ENCODE peak calls at places on chromosomes 3 and 15, in ten cellular contexts. Q is naive thymus-derived CD4-positive, alpha-beta T cell; W is IMR-90; H is brain microvascular endothelial cell; P is NT2/D1; D is upper lobe of right lung; X is ascending aorta; O is CD8-positive, alpha-beta memory T cell; N is colonic mucosa; R is left lung. S is an unnamed sample.

GRCh38 chr3:12117473-12117872 is 41.2 kb downstream of the TIMP4 start:
- DNase-seq in P (no peak), Q (no peak), O (no peak), H (no peak), W (no peak), N (no peak), R (no peak), D (no peak), X (no peak), S (no peak)

GRCh38 chr15:26892119-26892518 is 25.3 kb downstream of the GABRA5 start:
- DNase-seq in R (no peak), Q (no peak), D (no peak), H (no peak), N (no peak), O (no peak), X (no peak), P (no peak), W (no peak), S (no peak)

GRCh38 chr3:150528359-150528797 is 17.9 kb downstream of the SERP1 start:
- DNase-seq in R (no peak), P (no peak), Q (no peak), O (no peak), H (no peak), D (no peak), W (peak; percentile 52), X (no peak), N (no peak), S (peak; percentile 21)

GRCh38 chr15:61839541-61839940 is 220.7 kb downstream of the VPS13C start:
- DNase-seq in X (no peak), H (peak; percentile 50), R (no peak), Q (no peak), O (no peak), W (peak; percentile 20), D (no peak), P (no peak), N (no peak), S (no peak)

GRCh38 chr3:63933459-63933858 is 21.3 kb upstream of the SCAANT1 start:
- DNase-seq in N (no peak), Q (no peak), W (no peak), P (no peak), H (no peak), D (no peak), X (no peak), R (no peak), O (no peak), S (no peak)

GRCh38 chr15:33007295-33007855 is 187.1 kb downstream of the FMN1 start:
- DNase-seq in H (peak; percentile 82), X (no peak), W (peak; percentile 35), Q (no peak), R (no peak), O (no peak), D (no peak), N (no peak), P (peak; percentile 32), S (peak; percentile 40)

GRCh38 chr15:25331860-25332259 is 107.0 kb downstream of the UBE3A start:
- DNase-seq in O (no peak), H (no peak), R (no peak), Q (no peak), P (no peak), D (no peak), X (no peak), W (no peak), N (no peak), S (no peak)

GRCh38 chr3:126180477-126181397 is at the start of gene ALDH1L1:
- DNase-seq in N (peak; percentile 76), D (peak; percentile 80), Q (no peak), P (peak; percentile 33), W (peak; percentile 6), O (no peak), H (no peak), R (peak; percentile 64), X (peak; percentile 96), S (peak; percentile 66)

GRCh38 chr3:43259626-43260025 is 26.7 kb upstream of the SNRK start:
- DNase-seq in R (no peak), H (no peak), X (no peak), P (no peak), Q (no peak), D (no peak), W (no peak), N (no peak), O (no peak), S (peak; percentile 99)

GRCh38 chr3:192819001-192819569 is 91.7 kb upstream of the FGF12 start:
- DNase-seq in N (no peak), H (peak; percentile 76), R (no peak), Q (no peak), D (no peak), P (no peak), X (no peak), W (peak; percentile 88), O (no peak), S (peak; percentile 83)

GRCh38 chr3:14467723-14468620 is 65.6 kb downstream of the SLC6A6 start:
- DNase-seq in P (no peak), W (peak; percentile 46), N (peak; percentile 47), X (no peak), H (peak; percentile 22), Q (peak; percentile 24), R (no peak), O (peak; percentile 65), D (no peak), S (peak; percentile 38)

GRCh38 chr3:64650710-64651109 is 37.1 kb downstream of the ADAMTS9 start:
- DNase-seq in X (no peak), D (no peak), P (no peak), O (no peak), R (no peak), H (peak; percentile 16), Q (no peak), N (no peak), W (peak; percentile 41), S (no peak)

GRCh38 chr3:74561881-74562280 is 52.6 kb downstream of the CNTN3 start:
- DNase-seq in Q (no peak), W (peak; percentile 53), N (no peak), D (no peak), O (no peak), H (no peak), P (no peak), R (no peak), X (no peak), S (no peak)

GRCh38 chr15:95495033-95495541 is 835.4 kb upstream of the NR2F2 start:
- DNase-seq in W (no peak), H (no peak), O (no peak), X (peak; percentile 78), P (no peak), D (no peak), N (no peak), Q (no peak), R (no peak), S (peak; percentile 1)

GRCh38 chr15:101474983-101475382 is 14.5 kb downstream of the PCSK6 start:
- DNase-seq in D (no peak), N (no peak), O (no peak), W (no peak), P (no peak), H (no peak), R (no peak), X (no peak), Q (no peak), S (no peak)
- H3K4me3 ChIP-seq in D (no peak overlapping the region), N (no peak overlapping the region), O (no peak overlapping the region), W (no peak overlapping the region), P (no peak overlapping the region), H (no peak overlapping the region), R (no peak overlapping the region), X (no peak overlapping the region), Q (no peak overlapping the region), S (no peak overlapping the region)

DNA sequence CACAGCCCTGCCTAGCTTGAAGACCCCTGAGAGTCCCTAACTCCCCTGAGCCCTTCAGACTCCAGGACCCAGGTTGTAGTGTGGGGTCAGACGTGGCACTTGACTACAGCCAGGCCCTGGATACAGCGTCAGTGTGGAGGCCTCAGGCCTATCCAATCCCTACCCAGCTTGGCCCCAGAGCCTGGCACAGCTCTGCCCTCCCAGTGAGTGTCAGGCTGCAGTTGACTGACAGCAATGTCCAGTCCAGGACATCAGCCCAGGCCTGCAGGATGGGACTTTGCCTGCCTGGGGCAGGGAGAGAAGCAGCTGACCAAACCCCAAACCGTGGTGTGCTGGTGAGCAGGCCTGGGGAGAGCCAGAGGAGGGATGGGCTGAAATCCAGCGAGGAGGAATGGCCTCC is 27.3 kb downstream of the KLF13 start:
- DNase-seq in H (no peak), O (no peak), N (no peak), W (no peak), P (no peak), D (no peak), X (no peak), R (no peak), Q (no peak), S (no peak)
- H3K4me3 ChIP-seq in H (no peak overlapping the region), O (peak overlapping the region; percentile 33), N (no peak overlapping the region), W (no peak overlapping the region), P (no peak overlapping the region), D (no peak overlapping the region), X (no peak overlapping the region), R (no peak overlapping the region), Q (peak overlapping the region; percentile 47), S (no peak overlapping the region)

GRCh38 chr15:77959094-77959879 is 118.2 kb downstream of the TBC1D2B start:
- DNase-seq in N (peak; percentile 90), O (peak; percentile 81), D (peak; percentile 89), H (peak; percentile 57), R (peak; percentile 81), W (peak; percentile 41), X (peak; percentile 87), P (peak; percentile 75), Q (peak; percentile 54), S (peak; percentile 67)
- H3K4me3 ChIP-seq in N (no peak overlapping the region), O (no peak overlapping the region), D (peak overlapping the region; percentile 29), H (peak overlapping the region; percentile 37), R (no peak overlapping the region), W (no peak overlapping the region), X (peak overlapping the region; percentile 41), P (no peak overlapping the region), Q (no peak overlapping the region), S (no peak overlapping the region)

GRCh38 chr15:99574502-99574901 is 8.7 kb downstream of the MEF2A start:
- DNase-seq in P (no peak), H (no peak), D (no peak), Q (no peak), N (no peak), R (no peak), O (no peak), W (no peak), X (no peak), S (no peak)

GRCh38 chr15:99582508-99582960 is 16.8 kb downstream of the MEF2A start:
- DNase-seq in D (no peak), R (no peak), Q (no peak), X (no peak), N (no peak), W (no peak), P (no peak), O (no peak), H (no peak), S (peak; percentile 19)

GRCh38 chr15:99574048-99574447 is 8.3 kb downstream of the MEF2A start:
- DNase-seq in N (no peak), H (no peak), P (no peak), W (no peak), O (no peak), R (no peak), Q (no peak), X (no peak), D (no peak), S (no peak)

GRCh38 chr15:99580061-99580460 is 14.3 kb downstream of the MEF2A start:
- DNase-seq in X (no peak), Q (no peak), H (no peak), D (no peak), N (no peak), O (no peak), P (no peak), R (no peak), W (no peak), S (no peak)

DNA sequence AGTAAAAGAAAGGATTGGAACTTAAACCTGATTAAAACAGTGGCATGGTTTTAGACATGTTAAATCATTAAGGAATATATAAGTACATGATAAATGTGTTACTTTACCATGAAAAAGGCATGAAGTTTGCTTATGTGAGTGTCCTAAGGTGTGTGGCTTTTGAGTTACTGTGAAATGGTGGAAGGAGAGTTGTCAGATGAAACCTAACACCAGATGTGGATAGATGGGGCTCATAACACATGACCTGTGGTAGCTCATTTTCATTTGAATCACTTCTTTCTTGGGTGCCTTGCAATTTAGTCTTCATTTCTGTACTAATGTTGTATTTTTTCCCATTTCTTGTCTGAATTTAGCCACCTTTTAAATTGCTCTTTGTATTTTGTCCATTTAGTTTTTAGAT is 13.0 kb downstream of the MEF2A start:
- DNase-seq in P (no peak), H (no peak), N (no peak), D (no peak), X (no peak), Q (no peak), O (no peak), W (no peak), R (no peak), S (no peak)
- H3K4me3 ChIP-seq in P (no peak overlapping the region), H (no peak overlapping the region), N (no peak overlapping the region), D (no peak overlapping the region), X (no peak overlapping the region), Q (no peak overlapping the region), O (no peak overlapping the region), W (no peak overlapping the region), R (no peak overlapping the region), S (no peak overlapping the region)

S was measured in epithelial cell of esophagus.